ENCODE peak calls at places on chromosome 12, in ten cellular contexts. One of them, this sample, is unnamed.

GRCh38 chr12:80670214-80670613 is 37.2 kb upstream of the MYF6 start:
- DNase-seq in choroid plexus epithelial cell: no peak
- DNase-seq in upper lobe of right lung: no peak
- DNase-seq in AG04449: no peak
- DNase-seq in cardiac fibroblast: no peak
- DNase-seq in GM12865: no peak
- DNase-seq in stomach: no peak
- DNase-seq in fibroblast of lung: no peak
- DNase-seq in ovary: no peak
- DNase-seq in IMR-90: no peak
- DNase-seq in this sample: no peak

GRCh38 chr12:50533203-50533584 is 28.4 kb downstream of the DIP2B start:
- DNase-seq in choroid plexus epithelial cell: peak
- DNase-seq in upper lobe of right lung: no peak
- DNase-seq in AG04449: no peak
- DNase-seq in cardiac fibroblast: peak
- DNase-seq in GM12865: peak
- DNase-seq in stomach: no peak
- DNase-seq in fibroblast of lung: no peak
- DNase-seq in ovary: no peak
- DNase-seq in IMR-90: no peak
- DNase-seq in this sample: no peak

GRCh38 chr12:52521581-52522266 is 1.5 kb upstream of the KRT5 start:
- DNase-seq in choroid plexus epithelial cell: peak
- DNase-seq in upper lobe of right lung: no peak
- DNase-seq in AG04449: no peak
- DNase-seq in cardiac fibroblast: no peak
- DNase-seq in GM12865: peak
- DNase-seq in stomach: no peak
- DNase-seq in fibroblast of lung: peak
- DNase-seq in ovary: no peak
- DNase-seq in IMR-90: no peak
- DNase-seq in this sample: peak

GRCh38 chr12:112751844-112752243 is 39.7 kb upstream of the RPH3A start:
- DNase-seq in choroid plexus epithelial cell: no peak
- DNase-seq in upper lobe of right lung: no peak
- DNase-seq in AG04449: no peak
- DNase-seq in cardiac fibroblast: no peak
- DNase-seq in GM12865: no peak
- DNase-seq in stomach: no peak
- DNase-seq in fibroblast of lung: no peak
- DNase-seq in ovary: no peak
- DNase-seq in IMR-90: no peak
- DNase-seq in this sample: no peak

GRCh38 chr12:25797949-25798348 is 160.5 kb upstream of the RASSF8 start:
- DNase-seq in choroid plexus epithelial cell: peak
- DNase-seq in upper lobe of right lung: no peak
- DNase-seq in AG04449: no peak
- DNase-seq in cardiac fibroblast: no peak
- DNase-seq in GM12865: no peak
- DNase-seq in stomach: no peak
- DNase-seq in fibroblast of lung: no peak
- DNase-seq in ovary: no peak
- DNase-seq in IMR-90: no peak
- DNase-seq in this sample: no peak

GRCh38 chr12:96471368-96472040 is 17.9 kb upstream of the CFAP54 start:
- DNase-seq in choroid plexus epithelial cell: peak
- DNase-seq in upper lobe of right lung: no peak
- DNase-seq in AG04449: no peak
- DNase-seq in cardiac fibroblast: peak
- DNase-seq in GM12865: no peak
- DNase-seq in stomach: no peak
- DNase-seq in fibroblast of lung: peak
- DNase-seq in ovary: no peak
- DNase-seq in IMR-90: peak
- DNase-seq in this sample: peak

GRCh38 chr12:27226319-27226984 is 17.6 kb upstream of the STK38L start:
- DNase-seq in choroid plexus epithelial cell: peak
- DNase-seq in upper lobe of right lung: no peak
- DNase-seq in AG04449: no peak
- DNase-seq in cardiac fibroblast: peak
- DNase-seq in GM12865: no peak
- DNase-seq in stomach: no peak
- DNase-seq in fibroblast of lung: peak
- DNase-seq in ovary: no peak
- DNase-seq in IMR-90: no peak
- DNase-seq in this sample: peak

GRCh38 chr12:122125452-122126341 is 47.1 kb downstream of the MLXIP start:
- DNase-seq in choroid plexus epithelial cell: no peak
- DNase-seq in upper lobe of right lung: no peak
- DNase-seq in AG04449: no peak
- DNase-seq in cardiac fibroblast: no peak
- DNase-seq in GM12865: no peak
- DNase-seq in stomach: no peak
- DNase-seq in fibroblast of lung: no peak
- DNase-seq in ovary: no peak
- DNase-seq in IMR-90: no peak
- DNase-seq in this sample: no peak

GRCh38 chr12:54195080-54195479 is 6.3 kb upstream of the SMUG1 start:
- DNase-seq in choroid plexus epithelial cell: no peak
- DNase-seq in upper lobe of right lung: no peak
- DNase-seq in AG04449: no peak
- DNase-seq in cardiac fibroblast: no peak
- DNase-seq in GM12865: no peak
- DNase-seq in stomach: no peak
- DNase-seq in fibroblast of lung: no peak
- DNase-seq in ovary: no peak
- DNase-seq in IMR-90: no peak
- DNase-seq in this sample: no peak

GRCh38 chr12:54195736-54196347 is 7.1 kb upstream of the SMUG1 start:
- DNase-seq in choroid plexus epithelial cell: peak
- DNase-seq in upper lobe of right lung: no peak
- DNase-seq in AG04449: no peak
- DNase-seq in cardiac fibroblast: peak
- DNase-seq in GM12865: peak
- DNase-seq in stomach: no peak
- DNase-seq in fibroblast of lung: peak
- DNase-seq in ovary: no peak
- DNase-seq in IMR-90: peak
- DNase-seq in this sample: peak

GRCh38 chr12:54199034-54199433 is 10.2 kb upstream of the SMUG1 start:
- DNase-seq in choroid plexus epithelial cell: no peak
- DNase-seq in upper lobe of right lung: no peak
- DNase-seq in AG04449: no peak
- DNase-seq in cardiac fibroblast: no peak
- DNase-seq in GM12865: no peak
- DNase-seq in stomach: no peak
- DNase-seq in fibroblast of lung: no peak
- DNase-seq in ovary: no peak
- DNase-seq in IMR-90: no peak
- DNase-seq in this sample: no peak

GRCh38 chr12:54196396-54196795 is 7.6 kb upstream of the SMUG1 start:
- DNase-seq in choroid plexus epithelial cell: no peak
- DNase-seq in upper lobe of right lung: no peak
- DNase-seq in AG04449: no peak
- DNase-seq in cardiac fibroblast: no peak
- DNase-seq in GM12865: no peak
- DNase-seq in stomach: no peak
- DNase-seq in fibroblast of lung: no peak
- DNase-seq in ovary: no peak
- DNase-seq in IMR-90: no peak
- DNase-seq in this sample: no peak

DNA sequence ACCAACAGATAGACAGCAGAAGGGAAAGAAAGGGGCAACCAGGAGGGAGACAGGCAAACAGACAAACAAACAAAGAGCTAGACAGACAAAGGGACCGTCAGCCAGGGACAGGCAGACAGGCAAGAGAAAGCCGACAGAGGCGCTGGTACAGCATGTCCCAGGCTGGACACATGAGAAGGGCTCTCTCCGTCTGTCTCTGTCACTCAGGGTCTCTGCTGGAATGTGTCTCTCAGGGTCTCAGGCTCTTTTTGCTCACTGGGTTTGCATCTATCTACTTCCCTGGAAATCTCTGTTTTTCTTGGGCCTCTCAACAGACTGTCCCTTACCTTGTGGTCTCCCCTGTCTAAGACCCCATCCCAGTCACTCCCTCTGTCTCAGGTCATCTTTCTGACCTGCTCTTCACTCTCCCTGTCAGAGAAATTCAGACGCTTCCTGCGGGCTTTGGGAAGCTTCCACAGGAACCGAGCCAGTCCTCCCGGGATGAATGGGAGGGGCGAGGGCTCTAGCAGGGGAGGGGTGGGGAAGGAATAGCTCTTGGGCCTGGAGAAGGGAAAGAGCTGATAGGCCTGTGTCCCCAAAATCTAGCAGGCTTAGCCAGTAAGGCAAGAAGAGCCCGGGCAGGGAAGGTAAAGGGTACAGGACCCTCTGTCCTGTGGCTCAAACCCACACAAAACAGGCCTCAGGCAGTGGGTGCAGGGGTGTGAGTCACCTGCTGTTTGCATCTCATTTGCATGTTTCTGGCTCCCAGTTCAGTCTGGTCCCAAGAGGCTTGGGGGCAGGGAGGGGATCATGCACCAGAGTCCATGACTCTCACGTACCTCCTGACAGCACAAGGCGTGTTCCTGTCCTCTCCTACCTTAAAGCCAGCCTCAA is 8.5 kb upstream of the SMUG1 start:
- DNase-seq in choroid plexus epithelial cell: no peak
- DNase-seq in upper lobe of right lung: no peak
- DNase-seq in AG04449: no peak
- DNase-seq in cardiac fibroblast: peak
- DNase-seq in GM12865: peak
- DNase-seq in stomach: no peak
- DNase-seq in fibroblast of lung: peak
- DNase-seq in ovary: no peak
- DNase-seq in IMR-90: peak
- DNase-seq in this sample: no peak
- H3K4me3 ChIP-seq in choroid plexus epithelial cell: no peak
- H3K4me3 ChIP-seq in upper lobe of right lung: no peak
- H3K4me3 ChIP-seq in AG04449: no peak
- H3K4me3 ChIP-seq in cardiac fibroblast: no peak
- H3K4me3 ChIP-seq in GM12865: no peak
- H3K4me3 ChIP-seq in stomach: no peak
- H3K4me3 ChIP-seq in fibroblast of lung: no peak
- H3K4me3 ChIP-seq in ovary: no peak
- H3K4me3 ChIP-seq in IMR-90: no peak
- H3K4me3 ChIP-seq in this sample: no peak

DNA sequence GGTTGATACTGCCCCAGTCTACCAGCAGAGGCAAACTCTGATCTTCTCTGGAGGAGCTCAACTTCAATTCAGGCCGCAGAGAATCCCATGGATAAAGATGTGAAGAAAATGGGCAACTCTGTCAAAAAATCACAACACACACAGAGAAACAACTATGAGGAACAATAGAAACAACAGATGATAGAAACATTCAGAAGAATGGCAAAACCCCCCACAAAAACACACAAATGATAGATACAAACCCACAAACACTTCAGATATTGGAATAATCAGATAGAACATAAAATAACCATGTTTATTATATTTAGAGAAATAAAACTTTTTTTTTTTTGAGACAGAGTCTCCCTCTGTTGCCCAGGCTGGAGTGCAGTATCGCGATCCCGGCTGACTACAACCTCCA is 20.0 kb upstream of the HVCN1 start:
- DNase-seq in choroid plexus epithelial cell: no peak
- DNase-seq in upper lobe of right lung: no peak
- DNase-seq in AG04449: no peak
- DNase-seq in cardiac fibroblast: no peak
- DNase-seq in GM12865: no peak
- DNase-seq in stomach: no peak
- DNase-seq in fibroblast of lung: no peak
- DNase-seq in ovary: no peak
- DNase-seq in IMR-90: no peak
- DNase-seq in this sample: no peak
- TF ChIP-seq CTCF in choroid plexus epithelial cell: peak
- TF ChIP-seq CTCF in upper lobe of right lung: no peak
- TF ChIP-seq CTCF in AG04449: no peak
- TF ChIP-seq CTCF in cardiac fibroblast: no peak
- TF ChIP-seq CTCF in GM12865: no peak
- TF ChIP-seq CTCF in stomach: no peak
- TF ChIP-seq CTCF in fibroblast of lung: no peak
- TF ChIP-seq CTCF in ovary: no peak
- TF ChIP-seq CTCF in IMR-90: no peak
- TF ChIP-seq CTCF in this sample: no peak

GRCh38 chr12:75876843-75877587 is 154.6 kb downstream of the PHLDA1 start:
- DNase-seq in choroid plexus epithelial cell: no peak
- DNase-seq in upper lobe of right lung: no peak
- DNase-seq in AG04449: no peak
- DNase-seq in cardiac fibroblast: no peak
- DNase-seq in GM12865: no peak
- DNase-seq in stomach: no peak
- DNase-seq in fibroblast of lung: no peak
- DNase-seq in ovary: no peak
- DNase-seq in IMR-90: no peak
- DNase-seq in this sample: no peak
- H3K4me3 ChIP-seq in choroid plexus epithelial cell: no peak
- H3K4me3 ChIP-seq in upper lobe of right lung: no peak
- H3K4me3 ChIP-seq in AG04449: no peak
- H3K4me3 ChIP-seq in cardiac fibroblast: no peak
- H3K4me3 ChIP-seq in GM12865: no peak
- H3K4me3 ChIP-seq in stomach: no peak
- H3K4me3 ChIP-seq in fibroblast of lung: no peak
- H3K4me3 ChIP-seq in ovary: no peak
- H3K4me3 ChIP-seq in IMR-90: no peak
- H3K4me3 ChIP-seq in this sample: no peak

GRCh38 chr12:120709976-120710804 is at the start of gene UNC119B:
- DNase-seq in choroid plexus epithelial cell: peak
- DNase-seq in upper lobe of right lung: peak
- DNase-seq in AG04449: no peak
- DNase-seq in cardiac fibroblast: peak
- DNase-seq in GM12865: peak
- DNase-seq in stomach: peak
- DNase-seq in fibroblast of lung: peak
- DNase-seq in ovary: peak
- DNase-seq in IMR-90: peak
- DNase-seq in this sample: peak

GRCh38 chr12:120710805-120711296 is 593 bp downstream of the UNC119B start:
- DNase-seq in choroid plexus epithelial cell: no peak
- DNase-seq in upper lobe of right lung: peak
- DNase-seq in AG04449: no peak
- DNase-seq in cardiac fibroblast: no peak
- DNase-seq in GM12865: peak
- DNase-seq in stomach: no peak
- DNase-seq in fibroblast of lung: peak
- DNase-seq in ovary: peak
- DNase-seq in IMR-90: no peak
- DNase-seq in this sample: no peak

GRCh38 chr12:120712654-120713053 is 2.4 kb downstream of the UNC119B start:
- DNase-seq in choroid plexus epithelial cell: no peak
- DNase-seq in upper lobe of right lung: no peak
- DNase-seq in AG04449: no peak
- DNase-seq in cardiac fibroblast: no peak
- DNase-seq in GM12865: no peak
- DNase-seq in stomach: no peak
- DNase-seq in fibroblast of lung: no peak
- DNase-seq in ovary: no peak
- DNase-seq in IMR-90: no peak
- DNase-seq in this sample: no peak

GRCh38 chr12:120711411-120711810 is 1.2 kb downstream of the UNC119B start:
- DNase-seq in choroid plexus epithelial cell: no peak
- DNase-seq in upper lobe of right lung: no peak
- DNase-seq in AG04449: no peak
- DNase-seq in cardiac fibroblast: no peak
- DNase-seq in GM12865: no peak
- DNase-seq in stomach: no peak
- DNase-seq in fibroblast of lung: no peak
- DNase-seq in ovary: no peak
- DNase-seq in IMR-90: no peak
- DNase-seq in this sample: no peak

DNA sequence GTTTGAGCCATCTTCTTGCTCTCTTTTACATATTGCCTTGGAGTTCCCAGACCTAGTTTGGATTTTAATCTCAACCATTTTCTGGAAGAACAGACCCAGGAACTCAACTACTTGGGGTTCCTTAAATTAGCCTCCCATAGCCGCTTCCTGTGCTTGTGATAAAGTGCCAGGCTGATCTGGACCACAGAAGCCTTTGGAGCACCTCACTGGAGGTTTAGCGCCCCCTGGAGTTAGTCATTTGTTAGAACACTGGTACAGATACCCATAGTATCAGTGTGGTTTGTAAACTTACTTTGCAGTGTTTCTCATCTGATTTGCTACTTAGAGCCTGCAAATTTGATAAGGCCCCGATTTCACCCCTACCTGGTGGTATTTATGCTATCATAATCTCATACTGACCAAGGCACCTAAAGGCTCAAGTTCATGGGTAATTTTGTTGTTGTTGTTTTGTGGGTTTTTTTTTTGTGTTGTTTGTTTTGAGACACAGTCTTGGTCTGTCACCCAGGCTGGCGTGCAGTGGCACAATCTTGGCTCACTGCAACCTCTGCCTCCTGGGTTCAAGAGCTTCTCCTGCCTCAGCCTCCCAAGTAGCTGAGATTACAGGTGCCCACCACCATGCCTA is 3.7 kb downstream of the UNC119B start:
- DNase-seq in choroid plexus epithelial cell: peak
- DNase-seq in upper lobe of right lung: no peak
- DNase-seq in AG04449: peak
- DNase-seq in cardiac fibroblast: peak
- DNase-seq in GM12865: peak
- DNase-seq in stomach: peak
- DNase-seq in fibroblast of lung: peak
- DNase-seq in ovary: peak
- DNase-seq in IMR-90: peak
- DNase-seq in this sample: peak
- TF ChIP-seq CTCF in choroid plexus epithelial cell: peak
- TF ChIP-seq CTCF in upper lobe of right lung: peak
- TF ChIP-seq CTCF in AG04449: peak
- TF ChIP-seq CTCF in cardiac fibroblast: peak
- TF ChIP-seq CTCF in GM12865: peak
- TF ChIP-seq CTCF in stomach: no peak
- TF ChIP-seq CTCF in fibroblast of lung: peak
- TF ChIP-seq CTCF in ovary: peak
- TF ChIP-seq CTCF in IMR-90: peak
- TF ChIP-seq CTCF in this sample: peak